ENCODE peak calls at places on chromosomes 12 and 14, in four cellular contexts. One of them, this sample, is unnamed.

GRCh38 chr12:98582093-98582492 is 11.4 kb upstream of the SLC25A3 start:
- DNase-seq in LoVo: no peak
- DNase-seq in GM20000: no peak
- DNase-seq in Right ventricle myocardium superior: no peak
- DNase-seq in this sample: no peak

GRCh38 chr12:2431810-2432209 is 363.0 kb upstream of the FKBP4 start:
- DNase-seq in LoVo: no peak
- DNase-seq in GM20000: no peak
- DNase-seq in Right ventricle myocardium superior: no peak
- DNase-seq in this sample: peak; percentile 9

GRCh38 chr12:52217223-52217622 is 15.8 kb upstream of the KRT7 start:
- DNase-seq in LoVo: peak; percentile 92
- DNase-seq in GM20000: no peak
- DNase-seq in Right ventricle myocardium superior: peak; percentile 73
- DNase-seq in this sample: no peak

GRCh38 chr14:63174760-63175191 is 29.5 kb upstream of the RHOJ start:
- DNase-seq in LoVo: peak; percentile 23
- DNase-seq in GM20000: peak; percentile 35
- DNase-seq in Right ventricle myocardium superior: no peak
- DNase-seq in this sample: no peak

GRCh38 chr12:64459388-64460024 is 7.6 kb downstream of the TBK1 start:
- DNase-seq in LoVo: peak; percentile 27
- DNase-seq in GM20000: no peak
- DNase-seq in Right ventricle myocardium superior: no peak
- DNase-seq in this sample: peak; percentile 17

GRCh38 chr12:75954076-75954475 is 77.5 kb downstream of the PHLDA1 start:
- DNase-seq in LoVo: peak; percentile 96
- DNase-seq in GM20000: no peak
- DNase-seq in Right ventricle myocardium superior: no peak
- DNase-seq in this sample: no peak

GRCh38 chr12:15928345-15928744 is 17.2 kb downstream of the DERA start:
- DNase-seq in LoVo: no peak
- DNase-seq in GM20000: no peak
- DNase-seq in Right ventricle myocardium superior: no peak
- DNase-seq in this sample: no peak

GRCh38 chr14:59249029-59249428 is 60.6 kb downstream of the DAAM1 start:
- DNase-seq in LoVo: no peak
- DNase-seq in GM20000: no peak
- DNase-seq in Right ventricle myocardium superior: no peak
- DNase-seq in this sample: no peak

GRCh38 chr12:70609203-70609602 is 28.0 kb downstream of the PTPRB start:
- DNase-seq in LoVo: no peak
- DNase-seq in GM20000: no peak
- DNase-seq in Right ventricle myocardium superior: no peak
- DNase-seq in this sample: no peak

GRCh38 chr14:65303185-65303901 is 109.2 kb upstream of the FUT8 start:
- DNase-seq in LoVo: peak; percentile 39
- DNase-seq in GM20000: no peak
- DNase-seq in Right ventricle myocardium superior: no peak
- DNase-seq in this sample: no peak

GRCh38 chr14:87334997-87335675 is 657.8 kb downstream of the GALC start:
- DNase-seq in LoVo: no peak
- DNase-seq in GM20000: no peak
- DNase-seq in Right ventricle myocardium superior: no peak
- DNase-seq in this sample: no peak

GRCh38 chr12:117208206-117208605 is 17.9 kb upstream of the FBXO21 start:
- DNase-seq in LoVo: no peak
- DNase-seq in GM20000: no peak
- DNase-seq in Right ventricle myocardium superior: no peak
- DNase-seq in this sample: no peak

GRCh38 chr12:1807107-1807478 is 13.3 kb upstream of the LRTM2 start:
- DNase-seq in LoVo: no peak
- DNase-seq in GM20000: no peak
- DNase-seq in Right ventricle myocardium superior: no peak
- DNase-seq in this sample: no peak

GRCh38 chr14:70780396-70781075 is 28.8 kb downstream of the MAP3K9 start:
- DNase-seq in LoVo: no peak
- DNase-seq in GM20000: peak; percentile 49
- DNase-seq in Right ventricle myocardium superior: peak; percentile 53
- DNase-seq in this sample: peak; percentile 45

GRCh38 chr14:89033756-89034155 is 209.3 kb downstream of the TTC8 start:
- DNase-seq in LoVo: no peak
- DNase-seq in GM20000: no peak
- DNase-seq in Right ventricle myocardium superior: no peak
- DNase-seq in this sample: no peak

GRCh38 chr12:91442535-91442934 is 259.9 kb upstream of the DCN start:
- DNase-seq in LoVo: no peak
- DNase-seq in GM20000: no peak
- DNase-seq in Right ventricle myocardium superior: no peak
- DNase-seq in this sample: no peak

GRCh38 chr12:95118788-95119179 is 45.4 kb upstream of the NR2C1 start:
- DNase-seq in LoVo: no peak
- DNase-seq in GM20000: no peak
- DNase-seq in Right ventricle myocardium superior: no peak
- DNase-seq in this sample: no peak

GRCh38 chr12:132502149-132502881 is 12.4 kb downstream of the FBRSL1 start:
- DNase-seq in LoVo: no peak
- DNase-seq in GM20000: no peak
- DNase-seq in Right ventricle myocardium superior: no peak
- DNase-seq in this sample: no peak

GRCh38 chr14:68669101-68669500 is 123.8 kb downstream of the ZFP36L1 start:
- DNase-seq in LoVo: no peak
- DNase-seq in GM20000: no peak
- DNase-seq in Right ventricle myocardium superior: no peak
- DNase-seq in this sample: no peak